ENCODE peak calls at places on chromosomes 2 and 18, in five cellular contexts. Y is WTC11, M is GM12878, Q is HepG2, R is K562. B is an unnamed sample.

GRCh38 chr18:33584845-33585775 is 7.1 kb downstream of the ASXL3 start:
- DNase-seq in Q (no peak), Y (no peak), M (no peak), R (no peak), B (peak; percentile 17)

GRCh38 chr2:12507295-12507694 is 209.4 kb upstream of the TRIB2 start:
- DNase-seq in Y (no peak), Q (no peak), M (peak; percentile 76), R (no peak), B (no peak)

GRCh38 chr18:70366174-70366573 is 77.3 kb downstream of the SOCS6 start:
- DNase-seq in R (no peak), M (no peak), Q (no peak), Y (peak; percentile 16), B (peak; percentile 31)

GRCh38 chr2:205367536-205367935 is 314.8 kb upstream of the NRP2 start:
- DNase-seq in R (no peak), Q (no peak), M (no peak), Y (no peak), B (no peak)

GRCh38 chr18:66560092-66560491 is 43.8 kb downstream of the CDH19 start:
- DNase-seq in M (no peak), R (no peak), Q (peak; percentile 34), Y (no peak), B (no peak)

GRCh38 chr2:232343816-232344215 is 34.7 kb upstream of the ALPP start:
- DNase-seq in Q (no peak), M (no peak), Y (peak; percentile 1), R (no peak), B (no peak)

GRCh38 chr2:201798252-201798918 is 8.0 kb upstream of the CDK15 start:
- DNase-seq in M (no peak), Q (no peak), Y (no peak), R (no peak), B (no peak)

GRCh38 chr2:46173636-46174253 is 123.5 kb upstream of the EPAS1 start:
- DNase-seq in Y (no peak), R (no peak), Q (peak; percentile 88), M (no peak), B (no peak)

GRCh38 chr2:17539993-17540812 is at the start of gene VSNL1:
- DNase-seq in M (no peak), R (peak; percentile 30), Y (peak; percentile 95), Q (peak; percentile 98), B (peak; percentile 94)

GRCh38 chr2:189492451-189492850 is 51.2 kb downstream of the WDR75 start:
- DNase-seq in Q (no peak), M (no peak), R (no peak), Y (no peak), B (no peak)

GRCh38 chr2:25158096-25158852 is 10.1 kb downstream of the POMC start:
- DNase-seq in Y (no peak), M (no peak), R (no peak), Q (no peak), B (no peak)

GRCh38 chr2:70921031-70921430 is 14.7 kb upstream of the ATP6V1B1 start:
- DNase-seq in R (no peak), Y (no peak), Q (no peak), M (no peak), B (peak; percentile 42)

GRCh38 chr2:98403878-98404277 is 40.8 kb upstream of the INPP4A start:
- DNase-seq in Q (no peak), Y (no peak), M (no peak), R (no peak), B (no peak)

GRCh38 chr2:59584958-59585357 is 968.5 kb downstream of the BCL11A start:
- DNase-seq in Y (peak; percentile 69), Q (peak; percentile 6), R (peak; percentile 3), M (no peak), B (peak; percentile 59)

GRCh38 chr2:25561136-25561850 is 112.1 kb downstream of the DTNB start:
- DNase-seq in R (no peak), Y (no peak), M (no peak), Q (no peak), B (no peak)

GRCh38 chr18:25896956-25897355 is 193.5 kb downstream of the SS18 start:
- DNase-seq in R (no peak), Q (no peak), M (no peak), Y (no peak), B (no peak)

GRCh38 chr2:73907840-73908452 is 15.1 kb downstream of the ACTG2 start:
- DNase-seq in M (peak; percentile 26), R (peak; percentile 63), Y (peak; percentile 58), Q (peak; percentile 37), B (peak; percentile 27)

GRCh38 chr2:231883468-231883881 is 42.7 kb downstream of the NPPC start:
- DNase-seq in Y (no peak), Q (no peak), R (no peak), M (no peak), B (no peak)

GRCh38 chr2:44652701-44653100 is 288.8 kb upstream of the SIX3 start:
- DNase-seq in Q (no peak), Y (no peak), R (no peak), M (no peak), B (no peak)

GRCh38 chr2:45483997-45484396 is 127.1 kb downstream of the SRBD1 start:
- DNase-seq in Q (peak; percentile 10), Y (no peak), R (no peak), M (no peak), B (no peak)

GRCh38 chr18:62784338-62784965 is 69.1 kb downstream of the PHLPP1 start:
- DNase-seq in Y (no peak), Q (no peak), M (no peak), R (no peak), B (no peak)

GRCh38 chr2:107313316-107313715 is 427.3 kb upstream of the ST6GAL2 start:
- DNase-seq in Y (no peak), Q (no peak), M (no peak), R (no peak), B (no peak)

GRCh38 chr2:135821190-135821589 is 15.8 kb downstream of the LCT start:
- DNase-seq in R (no peak), Y (no peak), Q (no peak), M (no peak), B (no peak)

GRCh38 chr2:144256996-144257707 is 262.8 kb downstream of the ZEB2 start:
- DNase-seq in Q (no peak), R (no peak), M (no peak), Y (no peak), B (no peak)

GRCh38 chr2:30611572-30611971 is 164.5 kb downstream of the LCLAT1 start:
- DNase-seq in Q (no peak), M (no peak), R (no peak), Y (no peak), B (no peak)

GRCh38 chr18:54181856-54182612 is 42.4 kb downstream of the MBD2 start:
- DNase-seq in Y (no peak), M (no peak), R (no peak), Q (no peak), B (no peak)

GRCh38 chr2:54641988-54642387 is 81.5 kb upstream of the EML6 start:
- DNase-seq in M (no peak), Q (no peak), Y (no peak), R (no peak), B (no peak)

GRCh38 chr2:21194147-21194546 is 70.4 kb downstream of the TDRD15 start:
- DNase-seq in Y (no peak), M (no peak), R (no peak), Q (no peak), B (no peak)

GRCh38 chr2:80506563-80506962 is 202.0 kb upstream of the LRRTM1 start:
- DNase-seq in Y (no peak), R (no peak), Q (no peak), M (no peak), B (no peak)

GRCh38 chr2:208253518-208254117 is 1.3 kb downstream of the IDH1 start:
- DNase-seq in R (no peak), M (no peak), Q (no peak), Y (no peak), B (no peak)

GRCh38 chr2:24080721-24081120 is 3.9 kb downstream of the TP53I3 start:
- DNase-seq in R (no peak), Y (no peak), Q (no peak), M (no peak), B (no peak)

GRCh38 chr2:68100189-68100588 is 37.4 kb upstream of the C1D start:
- DNase-seq in M (no peak), Y (no peak), R (peak; percentile 26), Q (no peak), B (no peak)
- TF ChIP-seq MAX in M (no peak), Y (no peak), R (no peak), Q (no peak), B (no peak)

DNA sequence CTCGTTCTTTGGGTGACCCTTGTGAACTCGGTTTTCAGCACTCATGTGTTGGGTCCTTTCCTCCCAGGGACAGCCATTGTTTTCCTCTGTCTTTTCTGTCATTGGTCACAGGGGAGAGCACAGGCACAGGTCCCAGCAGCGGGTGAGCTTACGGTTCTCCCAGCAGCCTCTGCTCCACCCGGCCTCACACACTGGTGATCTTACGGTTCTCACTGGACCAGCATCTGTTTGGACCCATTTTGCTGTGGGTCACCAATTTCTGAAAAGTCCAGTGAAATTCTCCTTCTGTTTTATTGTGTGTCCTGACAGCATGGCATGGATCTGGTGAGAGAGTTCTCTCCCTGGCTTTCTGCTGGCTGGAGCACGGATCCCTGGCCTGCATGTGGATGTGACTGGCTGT is 49.8 kb upstream of the ANKRD62 start:
- DNase-seq in M (no peak), Q (no peak), R (no peak), Y (no peak), B (no peak)
- TF ChIP-seq SP1 in M (no peak), Q (no peak), R (no peak), Y (no peak), B (no peak)

GRCh38 chr2:159615936-159616733 is at the start of gene BAZ2B:
- DNase-seq in M (no peak), R (peak; percentile 65), Y (peak; percentile 50), Q (peak; percentile 39), B (no peak)
- TF ChIP-seq ATF2 in M (peak; percentile 82), R (no peak), Y (no peak), Q (peak; percentile 11), B (peak; percentile 73)

GRCh38 chr2:240642806-240643092 is 17.5 kb downstream of the GPR35 start:
- DNase-seq in Y (no peak), R (no peak), M (no peak), Q (no peak), B (no peak)

GRCh38 chr2:240644171-240644651 is 18.9 kb downstream of the GPR35 start:
- DNase-seq in Y (no peak), Q (no peak), M (no peak), R (no peak), B (no peak)

GRCh38 chr2:240642061-240642805 is 17.0 kb downstream of the GPR35 start:
- DNase-seq in Q (no peak), M (no peak), R (no peak), Y (no peak), B (no peak)

GRCh38 chr2:240643811-240644150 is 18.5 kb downstream of the GPR35 start:
- DNase-seq in M (no peak), R (no peak), Q (no peak), Y (no peak), B (no peak)

DNA sequence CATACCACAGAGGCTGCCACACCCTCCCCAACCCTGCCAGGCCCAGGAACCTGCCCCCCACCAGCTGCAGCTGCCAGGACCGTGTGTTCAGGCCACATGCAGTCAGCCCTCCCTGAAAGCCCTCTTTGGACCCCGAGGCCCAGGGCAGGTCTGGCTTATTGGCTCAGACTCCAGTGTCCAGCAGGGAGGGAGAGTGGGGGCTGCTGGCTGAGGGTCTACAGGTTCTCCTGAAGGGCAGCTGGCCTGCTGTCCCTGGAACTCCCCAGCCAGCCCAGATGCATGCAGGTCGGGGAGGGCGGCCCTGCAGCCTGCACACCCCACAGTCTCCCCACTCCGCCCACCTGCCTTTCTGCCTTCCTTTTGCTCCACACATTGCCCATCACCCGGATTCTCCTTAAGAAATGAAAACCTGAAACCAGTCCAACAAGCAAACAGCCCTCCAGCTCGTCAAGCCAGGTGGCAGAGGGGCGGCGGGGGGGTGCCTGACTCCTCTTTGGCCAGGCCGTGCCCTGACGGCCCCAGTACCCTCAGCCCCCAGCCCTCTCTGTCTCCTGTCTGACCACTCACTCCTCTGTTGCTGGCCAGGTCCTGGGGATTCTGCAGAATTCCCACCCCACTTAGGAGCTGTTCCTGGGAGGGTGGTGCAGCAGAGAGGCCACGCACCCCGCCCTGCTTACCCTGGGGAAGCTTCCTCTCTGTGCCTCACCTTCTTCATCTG is 18.0 kb downstream of the GPR35 start:
- DNase-seq in Y (no peak), Q (no peak), M (no peak), R (no peak), B (no peak)
- TF ChIP-seq MAX in Y (no peak), Q (no peak), M (no peak), R (no peak), B (no peak)

B was measured in H1.